ENCODE peak calls at places on chromosomes 12 and 14, in nine cellular contexts. Q is left ventricle myocardium superior; O is bronchial epithelial cell; I is mesenchymal stem cell; Y is neural progenitor cell; R is CD8-positive, alpha-beta T cell; S is fibroblast of mammary gland; U is neural crest cell; D is GM03348. L is an unnamed sample.
A peak's percentile ranks its signal among the peaks of the same experiment; 100 is the strongest.

GRCh38 chr14:102323102-102323501 is 3.6 kb downstream of the ZNF839 start:
- DNase-seq in Q (peak; percentile 72), O (peak; percentile 72), I (peak; percentile 83), Y (peak; percentile 65), R (peak; percentile 22), S (peak; percentile 90), U (no peak), D (peak; percentile 80), L (no peak)

GRCh38 chr14:61188196-61188595 is 92.9 kb downstream of the TMEM30B start:
- DNase-seq in Q (peak; percentile 67), O (no peak), I (no peak), Y (peak; percentile 21), R (peak; percentile 5), S (no peak), U (no peak), D (peak; percentile 78), L (no peak)

GRCh38 chr12:13198921-13199320 is 2.4 kb downstream of the EMP1 start:
- DNase-seq in Q (no peak), O (no peak), I (peak; percentile 46), Y (no peak), R (no peak), S (peak; percentile 69), U (no peak), D (peak; percentile 40), L (no peak)

GRCh38 chr12:124557518-124558223 is 9.7 kb downstream of the NCOR2 start:
- DNase-seq in Q (no peak), O (no peak), I (no peak), Y (no peak), R (no peak), S (no peak), U (no peak), D (no peak), L (no peak)

GRCh38 chr12:113422030-113422900 is at the start of gene SDSL:
- DNase-seq in Q (peak; percentile 68), O (peak; percentile 84), I (peak; percentile 86), Y (peak; percentile 64), R (no peak), S (peak; percentile 83), U (peak; percentile 12), D (peak; percentile 87), L (no peak)

GRCh38 chr14:78987006-78987405 is 816.8 kb downstream of the NRXN3 start:
- DNase-seq in Q (no peak), O (no peak), I (no peak), Y (peak; percentile 17), R (no peak), S (no peak), U (no peak), D (no peak), L (no peak)

GRCh38 chr12:9049520-9050133 is 60.3 kb downstream of the KLRG1 start:
- DNase-seq in Q (no peak), O (peak; percentile 58), I (peak; percentile 61), Y (peak; percentile 52), R (peak; percentile 42), S (peak; percentile 64), U (no peak), D (peak; percentile 46), L (peak; percentile 56)

GRCh38 chr12:98743362-98743953 is 98.4 kb downstream of the APAF1 start:
- DNase-seq in Q (no peak), O (peak; percentile 12), I (peak; percentile 33), Y (peak; percentile 60), R (no peak), S (no peak), U (peak; percentile 54), D (no peak), L (no peak)

GRCh38 chr12:11823043-11823442 is 173.6 kb downstream of the ETV6 start:
- DNase-seq in Q (no peak), O (no peak), I (peak; percentile 32), Y (no peak), R (no peak), S (peak; percentile 56), U (no peak), D (peak; percentile 78), L (no peak)

GRCh38 chr12:16950041-16950677 is 344.2 kb upstream of the LMO3 start:
- DNase-seq in Q (no peak), O (no peak), I (no peak), Y (peak; percentile 76), R (no peak), S (no peak), U (no peak), D (no peak), L (no peak)

GRCh38 chr12:21774358-21775129 is at the start of gene KCNJ8:
- DNase-seq in Q (peak; percentile 95), O (no peak), I (peak; percentile 2), Y (peak; percentile 81), R (no peak), S (peak; percentile 71), U (peak; percentile 64), D (peak; percentile 66), L (no peak)

GRCh38 chr12:67222302-67222701 is 46.9 kb upstream of the CAND1 start:
- DNase-seq in Q (no peak), O (peak; percentile 54), I (peak; percentile 7), Y (peak; percentile 41), R (no peak), S (peak; percentile 8), U (no peak), D (peak; percentile 4), L (no peak)

GRCh38 chr14:104968153-104968527 is 10.0 kb downstream of the AHNAK2 start:
- DNase-seq in Q (peak; percentile 86), O (peak; percentile 53), I (peak; percentile 70), Y (peak; percentile 63), R (no peak), S (peak; percentile 37), U (no peak), D (peak; percentile 88), L (no peak)

GRCh38 chr14:104708606-104709268 is 15.3 kb upstream of the ADSS1 start:
- DNase-seq in Q (peak; percentile 84), O (no peak), I (peak; percentile 63), Y (peak; percentile 87), R (peak; percentile 78), S (peak; percentile 58), U (peak; percentile 80), D (peak; percentile 93), L (peak; percentile 63)

GRCh38 chr14:63632932-63633514 is 8.6 kb downstream of the WDR89 start:
- DNase-seq in Q (no peak), O (peak; percentile 52), I (peak; percentile 44), Y (no peak), R (no peak), S (peak; percentile 43), U (no peak), D (peak; percentile 44), L (peak; percentile 42)

GRCh38 chr14:64997108-64997794 is 10.6 kb downstream of the FNTB start:
- DNase-seq in Q (no peak), O (peak; percentile 78), I (no peak), Y (peak; percentile 16), R (no peak), S (peak; percentile 29), U (no peak), D (no peak), L (peak; percentile 17)

GRCh38 chr14:78399316-78399889 is 229.2 kb downstream of the NRXN3 start:
- DNase-seq in Q (no peak), O (peak; percentile 32), I (no peak), Y (peak; percentile 71), R (no peak), S (peak; percentile 50), U (peak; percentile 49), D (peak; percentile 9), L (no peak)

GRCh38 chr12:61357496-61357895 is 902.7 kb upstream of the USP15 start:
- DNase-seq in Q (no peak), O (no peak), I (no peak), Y (no peak), R (no peak), S (no peak), U (no peak), D (no peak), L (no peak)

GRCh38 chr14:59358105-59358504 is 107.1 kb downstream of the GPR135 start:
- DNase-seq in Q (peak; percentile 63), O (peak; percentile 88), I (no peak), Y (peak; percentile 49), R (no peak), S (peak; percentile 94), U (no peak), D (peak; percentile 85), L (no peak)

GRCh38 chr12:79371226-79371625 is 319.5 kb downstream of the PAWR start:
- DNase-seq in Q (no peak), O (no peak), I (no peak), Y (no peak), R (no peak), S (no peak), U (no peak), D (no peak), L (no peak)

GRCh38 chr14:90393966-90394365 is 2.9 kb upstream of the CALM1 start:
- DNase-seq in Q (no peak), O (no peak), I (no peak), Y (no peak), R (no peak), S (no peak), U (no peak), D (no peak), L (no peak)

GRCh38 chr12:76586764-76587395 is 27.3 kb upstream of the OSBPL8 start:
- DNase-seq in Q (no peak), O (peak; percentile 48), I (peak; percentile 53), Y (peak; percentile 23), R (peak; percentile 54), S (peak; percentile 67), U (peak; percentile 13), D (peak; percentile 33), L (peak; percentile 53)

GRCh38 chr12:47481041-47481440 is 224.8 kb downstream of the RPAP3 start:
- DNase-seq in Q (no peak), O (no peak), I (no peak), Y (no peak), R (no peak), S (no peak), U (no peak), D (no peak), L (no peak)

GRCh38 chr12:20629414-20630156 is 65.5 kb upstream of the SLCO1C1 start:
- DNase-seq in Q (peak; percentile 24), O (peak; percentile 61), I (peak; percentile 13), Y (no peak), R (no peak), S (peak; percentile 42), U (no peak), D (no peak), L (no peak)

GRCh38 chr14:102866982-102867761 is 55.3 kb upstream of the AMN start:
- DNase-seq in Q (no peak), O (no peak), I (no peak), Y (no peak), R (no peak), S (no peak), U (no peak), D (no peak), L (no peak)

GRCh38 chr12:93191956-93192355 is 185.8 kb upstream of the NUDT4 start:
- DNase-seq in Q (no peak), O (no peak), I (no peak), Y (no peak), R (no peak), S (peak; percentile 80), U (no peak), D (peak; percentile 27), L (no peak)

GRCh38 chr14:52951730-52952481 is 1.1 kb upstream of the FERMT2 start:
- DNase-seq in Q (no peak), O (peak; percentile 48), I (peak; percentile 87), Y (peak; percentile 79), R (no peak), S (peak; percentile 86), U (no peak), D (peak; percentile 73), L (no peak)

GRCh38 chr14:95507174-95507573 is 9.3 kb downstream of the SYNE3 start:
- DNase-seq in Q (peak; percentile 75), O (peak; percentile 93), I (peak; percentile 94), Y (no peak), R (no peak), S (peak; percentile 97), U (no peak), D (peak; percentile 93), L (no peak)

GRCh38 chr14:71235865-71236264 is 328.6 kb downstream of the PCNX1 start:
- DNase-seq in Q (no peak), O (no peak), I (no peak), Y (peak; percentile 87), R (no peak), S (peak; percentile 65), U (no peak), D (no peak), L (no peak)

GRCh38 chr14:105285174-105285573 is 15.6 kb downstream of the BRF1 start:
- DNase-seq in Q (no peak), O (no peak), I (no peak), Y (no peak), R (no peak), S (no peak), U (no peak), D (no peak), L (no peak)

GRCh38 chr14:73025544-73025943 is 1.4 kb downstream of the ZFYVE1 start:
- DNase-seq in Q (no peak), O (no peak), I (peak; percentile 37), Y (no peak), R (no peak), S (peak; percentile 50), U (no peak), D (peak; percentile 12), L (no peak)

L was measured in central memory CD4-positive, alpha-beta T cell.